ENCODE peak calls at places on chromosomes 13 and 19, in four cellular contexts. One of them, this sample, is unnamed.

GRCh38 chr13:100394005-100394695 is 194.4 kb downstream of the GGACT start:
- DNase-seq in HepG2: no peak
- DNase-seq in A549: peak
- DNase-seq in GM12878: peak
- DNase-seq in this sample: no peak

GRCh38 chr13:47044842-47045241 is 148.0 kb upstream of the HTR2A start:
- DNase-seq in A549: no peak
- DNase-seq in HepG2: no peak
- DNase-seq in GM12878: no peak
- DNase-seq in this sample: no peak

GRCh38 chr13:97944396-97945029 is 9.0 kb upstream of the IPO5 start:
- DNase-seq in GM12878: no peak
- DNase-seq in A549: no peak
- DNase-seq in HepG2: no peak
- DNase-seq in this sample: no peak

GRCh38 chr19:2038284-2039081 is 12.6 kb downstream of the MKNK2 start:
- DNase-seq in GM12878: no peak
- DNase-seq in A549: no peak
- DNase-seq in HepG2: no peak
- DNase-seq in this sample: peak

GRCh38 chr19:12478234-12478941 is 6.2 kb downstream of the ZNF709 start:
- DNase-seq in A549: no peak
- DNase-seq in GM12878: no peak
- DNase-seq in HepG2: no peak
- DNase-seq in this sample: no peak

GRCh38 chr13:50589139-50589538 is 254.4 kb downstream of the DLEU7 start:
- DNase-seq in A549: no peak
- DNase-seq in HepG2: no peak
- DNase-seq in GM12878: no peak
- DNase-seq in this sample: no peak

GRCh38 chr13:30376426-30377311 is 45.6 kb upstream of the UBE2L5 start:
- DNase-seq in GM12878: peak
- DNase-seq in HepG2: no peak
- DNase-seq in A549: no peak
- DNase-seq in this sample: no peak

GRCh38 chr19:16106121-16106520 is 5.6 kb upstream of the RAB8A start:
- DNase-seq in GM12878: no peak
- DNase-seq in HepG2: no peak
- DNase-seq in A549: peak
- DNase-seq in this sample: no peak

GRCh38 chr13:69198706-69199105 is 908.9 kb upstream of the ATXN8OS start:
- DNase-seq in GM12878: no peak
- DNase-seq in HepG2: no peak
- DNase-seq in A549: no peak
- DNase-seq in this sample: no peak

GRCh38 chr13:80841346-80841882 is 500.5 kb upstream of the SPRY2 start:
- DNase-seq in A549: no peak
- DNase-seq in GM12878: no peak
- DNase-seq in HepG2: no peak
- DNase-seq in this sample: no peak

GRCh38 chr13:106083620-106084350 is 451.7 kb downstream of the EFNB2 start:
- DNase-seq in GM12878: no peak
- DNase-seq in A549: peak
- DNase-seq in HepG2: peak
- DNase-seq in this sample: no peak

GRCh38 chr19:50330365-50331078 is 1.3 kb upstream of the KCNC3 start:
- DNase-seq in HepG2: peak
- DNase-seq in A549: peak
- DNase-seq in GM12878: no peak
- DNase-seq in this sample: peak

GRCh38 chr19:46944123-46944718 is 75.4 kb upstream of the NPAS1 start:
- DNase-seq in GM12878: no peak
- DNase-seq in HepG2: no peak
- DNase-seq in A549: no peak
- DNase-seq in this sample: no peak

GRCh38 chr13:23754506-23754905 is 134.7 kb downstream of the MIPEP start:
- DNase-seq in GM12878: no peak
- DNase-seq in HepG2: peak
- DNase-seq in A549: no peak
- DNase-seq in this sample: no peak

GRCh38 chr19:7552781-7553180 is 17.3 kb downstream of the PNPLA6 start:
- DNase-seq in GM12878: no peak
- DNase-seq in HepG2: no peak
- DNase-seq in A549: no peak
- DNase-seq in this sample: no peak
- TF ChIP-seq POLR2AphosphoS2 in GM12878: no peak
- TF ChIP-seq POLR2AphosphoS2 in HepG2: no peak
- TF ChIP-seq POLR2AphosphoS2 in A549: no peak
- TF ChIP-seq POLR2AphosphoS2 in this sample: no peak

GRCh38 chr13:72314210-72314609 is 413.2 kb downstream of the MZT1 start:
- DNase-seq in A549: no peak
- DNase-seq in HepG2: no peak
- DNase-seq in GM12878: no peak
- DNase-seq in this sample: no peak

DNA sequence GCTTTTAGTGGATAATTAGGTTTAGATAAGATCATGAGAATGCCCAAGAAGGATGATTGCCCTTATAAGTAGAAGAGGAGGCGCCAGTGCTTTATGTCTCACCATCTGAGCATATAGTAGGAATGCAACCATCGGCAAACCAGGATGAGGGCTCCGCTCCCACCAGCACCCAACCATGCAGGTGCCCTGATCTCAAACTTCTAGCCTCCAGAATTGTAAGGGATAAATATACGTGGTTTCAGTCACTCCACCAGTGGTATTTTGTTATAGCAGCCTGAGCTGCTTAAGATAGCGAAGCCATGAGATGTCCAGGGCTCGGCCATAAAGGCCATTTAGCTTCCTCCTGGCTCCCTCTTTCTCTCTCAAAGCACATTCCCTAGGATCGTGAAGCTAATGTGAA is 413.9 kb downstream of the MZT1 start:
- DNase-seq in A549: no peak
- DNase-seq in HepG2: no peak
- DNase-seq in GM12878: no peak
- DNase-seq in this sample: no peak
- TF ChIP-seq POLR2AphosphoS2 in A549: no peak
- TF ChIP-seq POLR2AphosphoS2 in HepG2: no peak
- TF ChIP-seq POLR2AphosphoS2 in GM12878: no peak
- TF ChIP-seq POLR2AphosphoS2 in this sample: no peak

GRCh38 chr13:57314897-57315520 is 148.0 kb downstream of the PRR20E start:
- DNase-seq in A549: no peak
- DNase-seq in HepG2: no peak
- DNase-seq in GM12878: no peak
- DNase-seq in this sample: no peak
- TF ChIP-seq POLR2AphosphoS2 in A549: no peak
- TF ChIP-seq POLR2AphosphoS2 in HepG2: no peak
- TF ChIP-seq POLR2AphosphoS2 in GM12878: no peak
- TF ChIP-seq POLR2AphosphoS2 in this sample: no peak

GRCh38 chr13:21010621-21011020 is 50.8 kb downstream of the LATS2 start:
- DNase-seq in A549: peak
- DNase-seq in HepG2: peak
- DNase-seq in GM12878: no peak
- DNase-seq in this sample: peak
- TF ChIP-seq POLR2AphosphoS2 in A549: no peak
- TF ChIP-seq POLR2AphosphoS2 in HepG2: no peak
- TF ChIP-seq POLR2AphosphoS2 in GM12878: no peak
- TF ChIP-seq POLR2AphosphoS2 in this sample: no peak

GRCh38 chr19:48190288-48191284 is 20.1 kb downstream of the ZSWIM9 start:
- DNase-seq in A549: peak
- DNase-seq in GM12878: no peak
- DNase-seq in HepG2: peak
- DNase-seq in this sample: peak
- TF ChIP-seq POLR2AphosphoS2 in A549: no peak
- TF ChIP-seq POLR2AphosphoS2 in GM12878: no peak
- TF ChIP-seq POLR2AphosphoS2 in HepG2: no peak
- TF ChIP-seq POLR2AphosphoS2 in this sample: no peak

DNA sequence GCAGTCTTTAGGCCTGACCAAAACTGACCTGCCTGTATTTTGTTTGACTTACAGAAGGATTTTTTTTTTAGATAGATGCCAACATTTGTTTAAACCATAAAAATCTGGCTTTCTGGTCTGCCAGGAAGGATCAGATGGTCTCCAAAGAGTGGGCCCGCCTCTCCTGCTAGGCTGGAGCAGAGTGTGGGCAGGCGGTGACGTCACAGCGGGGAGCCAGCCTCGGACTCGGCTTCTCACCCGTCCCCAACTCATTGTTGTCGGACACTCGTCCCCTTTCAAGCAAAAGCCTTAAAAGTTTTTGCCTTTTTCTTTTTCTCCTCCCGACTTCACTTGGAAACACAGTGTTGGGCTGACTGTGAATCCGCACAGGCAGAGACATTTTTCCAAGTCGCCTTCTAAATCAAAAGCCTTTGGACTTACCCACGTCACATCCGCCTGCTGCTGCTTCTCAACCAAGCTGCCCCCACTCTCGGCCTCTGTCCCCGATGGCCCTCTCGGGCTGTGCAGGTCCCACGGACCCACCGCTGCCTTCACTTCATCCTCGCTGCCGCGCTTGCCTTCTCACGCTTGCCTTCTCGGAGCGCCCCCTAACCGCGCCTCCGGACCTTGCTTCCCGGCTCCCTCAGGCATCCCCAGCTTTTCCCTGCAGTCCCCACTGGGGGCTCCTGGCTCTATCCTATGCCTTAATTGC is 4.1 kb upstream of the ZNF135 start:
- DNase-seq in A549: no peak
- DNase-seq in HepG2: no peak
- DNase-seq in GM12878: no peak
- DNase-seq in this sample: no peak
- TF ChIP-seq POLR2AphosphoS2 in A549: no peak
- TF ChIP-seq POLR2AphosphoS2 in HepG2: no peak
- TF ChIP-seq POLR2AphosphoS2 in GM12878: no peak
- TF ChIP-seq POLR2AphosphoS2 in this sample: no peak

DNA sequence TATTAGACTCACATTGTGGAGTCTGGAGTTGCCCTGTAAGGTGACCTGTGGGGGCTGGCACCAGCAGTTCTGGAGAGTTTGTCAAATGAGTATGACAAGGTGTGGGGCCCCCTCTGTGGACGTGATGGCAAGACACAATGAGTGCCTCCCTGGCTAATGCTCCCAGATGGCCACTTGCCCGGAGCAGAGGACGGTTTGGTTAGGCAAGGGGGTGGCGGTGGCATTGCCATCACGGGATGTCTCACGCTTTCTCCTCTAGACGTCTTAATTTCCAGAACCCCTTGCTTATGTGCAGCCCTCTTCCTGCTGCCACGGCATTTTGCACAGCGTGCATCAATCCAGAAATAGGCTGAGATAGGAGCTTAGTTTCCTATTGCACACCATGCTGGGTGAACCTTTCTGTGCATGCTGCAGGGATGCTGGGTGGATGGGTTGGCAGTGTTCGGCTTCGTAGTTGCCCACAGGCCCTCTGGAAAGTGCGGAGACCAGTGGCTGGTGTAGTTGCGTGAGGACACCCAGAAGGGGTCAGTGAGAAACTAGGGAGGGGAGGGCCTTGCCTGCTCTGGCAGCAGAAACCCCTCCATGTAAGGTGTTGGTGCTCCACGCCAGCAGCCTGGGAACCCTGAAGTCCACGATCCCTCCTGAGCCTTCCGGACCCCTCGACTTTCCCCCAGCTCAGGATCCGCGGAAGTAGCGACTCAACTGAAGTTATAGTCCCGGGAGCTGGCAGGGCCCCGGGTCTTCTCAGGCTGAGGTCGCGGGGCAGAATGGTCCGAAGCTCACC is 18.1 kb upstream of the LRP3 start:
- DNase-seq in A549: peak
- DNase-seq in HepG2: peak
- DNase-seq in GM12878: no peak
- DNase-seq in this sample: no peak
- TF ChIP-seq POLR2AphosphoS2 in A549: no peak
- TF ChIP-seq POLR2AphosphoS2 in HepG2: no peak
- TF ChIP-seq POLR2AphosphoS2 in GM12878: no peak
- TF ChIP-seq POLR2AphosphoS2 in this sample: no peak

DNA sequence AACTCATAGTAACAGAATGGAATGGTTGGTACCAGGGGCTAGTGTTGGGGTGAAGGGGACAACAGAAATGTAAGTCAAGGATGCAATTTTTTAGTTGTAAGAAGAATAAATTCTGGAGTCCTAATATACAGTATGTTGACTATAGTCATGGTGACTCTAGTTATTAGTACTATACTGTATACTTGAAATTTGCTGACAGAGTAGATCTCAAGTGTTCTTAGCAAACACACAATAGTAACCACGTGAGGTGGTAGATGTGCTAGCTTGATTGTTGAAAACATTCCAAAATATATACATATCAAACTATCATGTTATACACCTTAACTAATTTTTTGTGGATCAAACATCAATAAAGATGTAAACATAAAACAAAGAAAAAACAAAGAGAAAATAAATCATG is 1345.1 kb upstream of the PCDH20 start:
- DNase-seq in GM12878: no peak
- DNase-seq in HepG2: no peak
- DNase-seq in A549: no peak
- DNase-seq in this sample: no peak
- TF ChIP-seq POLR2AphosphoS2 in GM12878: no peak
- TF ChIP-seq POLR2AphosphoS2 in HepG2: no peak
- TF ChIP-seq POLR2AphosphoS2 in A549: no peak
- TF ChIP-seq POLR2AphosphoS2 in this sample: no peak

DNA sequence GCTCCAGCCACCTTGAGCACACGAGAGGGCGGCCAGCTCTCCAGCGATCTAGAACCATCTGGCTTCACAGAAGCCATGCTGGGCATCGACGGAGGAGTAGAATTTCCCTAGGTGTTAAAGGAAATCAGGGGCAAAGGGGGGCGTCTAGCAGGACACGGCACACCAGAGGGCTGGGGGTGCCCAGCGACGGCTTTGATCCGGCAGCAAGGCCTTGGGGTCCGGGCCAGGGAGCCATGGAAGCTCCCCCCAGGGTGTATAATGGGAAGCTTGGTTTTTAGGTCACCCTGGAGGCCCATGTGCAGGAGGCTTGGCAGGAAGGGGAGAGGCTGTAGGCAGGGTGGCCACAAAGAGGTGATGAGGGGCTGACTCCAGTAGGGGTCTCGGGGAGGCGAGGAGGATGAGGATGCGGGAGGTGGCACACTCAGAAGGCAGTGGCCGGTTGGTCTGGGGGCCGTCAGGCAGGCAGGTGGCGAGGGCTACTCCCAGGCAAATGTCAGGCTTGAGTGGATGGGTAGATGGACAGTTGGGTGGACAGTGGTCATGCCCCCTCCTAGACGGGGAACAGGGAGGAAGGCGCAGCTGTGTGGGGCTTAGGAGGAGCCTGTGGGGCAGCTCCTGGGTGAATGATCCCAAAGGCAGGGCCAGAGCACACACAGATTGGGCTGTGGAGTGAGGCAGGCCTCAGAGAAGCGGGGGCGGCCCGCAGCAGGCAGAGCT is 5.6 kb downstream of the KMT5C start:
- DNase-seq in GM12878: no peak
- DNase-seq in A549: no peak
- DNase-seq in HepG2: no peak
- DNase-seq in this sample: no peak
- TF ChIP-seq POLR2AphosphoS2 in GM12878: no peak
- TF ChIP-seq POLR2AphosphoS2 in A549: no peak
- TF ChIP-seq POLR2AphosphoS2 in HepG2: no peak
- TF ChIP-seq POLR2AphosphoS2 in this sample: no peak

DNA sequence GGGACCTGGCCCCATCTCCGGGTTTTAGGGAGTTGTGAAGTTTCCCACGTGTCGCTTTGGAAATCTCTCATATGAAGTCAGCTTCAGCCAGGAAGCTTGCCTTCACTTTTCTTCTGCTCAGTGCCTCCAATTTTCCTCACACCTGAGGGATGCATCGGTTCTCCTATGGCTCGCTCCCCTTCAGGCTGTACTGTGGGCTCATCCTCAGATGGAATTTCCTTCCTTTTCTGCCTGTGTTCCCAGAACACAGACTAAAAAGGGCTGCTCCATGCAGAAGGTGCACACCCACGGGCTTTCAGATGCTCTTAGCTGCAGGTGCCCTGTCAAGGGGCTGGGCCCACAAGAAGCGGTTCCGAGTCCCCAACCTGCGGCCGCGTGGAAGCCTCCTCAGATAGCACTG is 275.7 kb downstream of the ZNF536 start:
- DNase-seq in HepG2: no peak
- DNase-seq in A549: no peak
- DNase-seq in GM12878: no peak
- DNase-seq in this sample: no peak
- TF ChIP-seq POLR2AphosphoS2 in HepG2: no peak
- TF ChIP-seq POLR2AphosphoS2 in A549: no peak
- TF ChIP-seq POLR2AphosphoS2 in GM12878: no peak
- TF ChIP-seq POLR2AphosphoS2 in this sample: no peak